ENCODE peak calls at places on chromosomes 2 and 18, in six cellular contexts. One of them, this sample, is unnamed.

GRCh38 chr2:41151746-41152145 is 699.9 kb upstream of the SLC8A1 start:
- DNase-seq in AG08395: no peak
- DNase-seq in globus pallidus: no peak
- DNase-seq in heart right ventricle: no peak
- DNase-seq in glomerular endothelial cell: no peak
- DNase-seq in activated effector memory CD4-positive, alpha-beta T cell treated with anti-CD3 and anti-CD28 coated beads, Interleukin-2, amount 50 U/mL, for 16 hours: no peak
- DNase-seq in this sample: peak; percentile 25

GRCh38 chr2:149561309-149561926 is 26.2 kb downstream of the MMADHC start:
- DNase-seq in AG08395: no peak
- DNase-seq in globus pallidus: peak; percentile 21
- DNase-seq in heart right ventricle: no peak
- DNase-seq in glomerular endothelial cell: peak; percentile 33
- DNase-seq in activated effector memory CD4-positive, alpha-beta T cell treated with anti-CD3 and anti-CD28 coated beads, Interleukin-2, amount 50 U/mL, for 16 hours: no peak
- DNase-seq in this sample: peak; percentile 18

GRCh38 chr2:128801581-128801980 is 482.9 kb upstream of the HS6ST1 start:
- DNase-seq in AG08395: no peak
- DNase-seq in globus pallidus: no peak
- DNase-seq in heart right ventricle: no peak
- DNase-seq in glomerular endothelial cell: no peak
- DNase-seq in activated effector memory CD4-positive, alpha-beta T cell treated with anti-CD3 and anti-CD28 coated beads, Interleukin-2, amount 50 U/mL, for 16 hours: peak; percentile 9
- DNase-seq in this sample: no peak

GRCh38 chr2:19649785-19650380 is 251.9 kb downstream of the TTC32 start:
- DNase-seq in AG08395: peak; percentile 96
- DNase-seq in globus pallidus: no peak
- DNase-seq in heart right ventricle: no peak
- DNase-seq in glomerular endothelial cell: peak; percentile 14
- DNase-seq in activated effector memory CD4-positive, alpha-beta T cell treated with anti-CD3 and anti-CD28 coated beads, Interleukin-2, amount 50 U/mL, for 16 hours: no peak
- DNase-seq in this sample: peak; percentile 99

GRCh38 chr2:172328103-172328835 is 99.1 kb upstream of the ITGA6 start:
- DNase-seq in AG08395: peak; percentile 72
- DNase-seq in globus pallidus: no peak
- DNase-seq in heart right ventricle: no peak
- DNase-seq in glomerular endothelial cell: no peak
- DNase-seq in activated effector memory CD4-positive, alpha-beta T cell treated with anti-CD3 and anti-CD28 coated beads, Interleukin-2, amount 50 U/mL, for 16 hours: no peak
- DNase-seq in this sample: no peak

GRCh38 chr2:137964066-137964858 is at the start of gene HNMT:
- DNase-seq in AG08395: peak; percentile 63
- DNase-seq in globus pallidus: peak; percentile 75
- DNase-seq in heart right ventricle: peak; percentile 27
- DNase-seq in glomerular endothelial cell: no peak
- DNase-seq in activated effector memory CD4-positive, alpha-beta T cell treated with anti-CD3 and anti-CD28 coated beads, Interleukin-2, amount 50 U/mL, for 16 hours: no peak
- DNase-seq in this sample: peak; percentile 55

GRCh38 chr2:85813978-85814801 is 60.4 kb downstream of the ATOH8 start:
- DNase-seq in AG08395: peak; percentile 91
- DNase-seq in globus pallidus: peak; percentile 84
- DNase-seq in heart right ventricle: peak; percentile 93
- DNase-seq in glomerular endothelial cell: peak; percentile 57
- DNase-seq in activated effector memory CD4-positive, alpha-beta T cell treated with anti-CD3 and anti-CD28 coated beads, Interleukin-2, amount 50 U/mL, for 16 hours: peak; percentile 92
- DNase-seq in this sample: peak; percentile 81

GRCh38 chr18:36341944-36342343 is 44.4 kb downstream of the FHOD3 start:
- DNase-seq in AG08395: no peak
- DNase-seq in globus pallidus: no peak
- DNase-seq in heart right ventricle: no peak
- DNase-seq in glomerular endothelial cell: no peak
- DNase-seq in activated effector memory CD4-positive, alpha-beta T cell treated with anti-CD3 and anti-CD28 coated beads, Interleukin-2, amount 50 U/mL, for 16 hours: no peak
- DNase-seq in this sample: no peak

GRCh38 chr2:23803965-23804542 is 122.9 kb downstream of the ATAD2B start:
- DNase-seq in AG08395: no peak
- DNase-seq in globus pallidus: no peak
- DNase-seq in heart right ventricle: peak; percentile 25
- DNase-seq in glomerular endothelial cell: no peak
- DNase-seq in activated effector memory CD4-positive, alpha-beta T cell treated with anti-CD3 and anti-CD28 coated beads, Interleukin-2, amount 50 U/mL, for 16 hours: no peak
- DNase-seq in this sample: peak; percentile 34

GRCh38 chr2:202118168-202118567 is 45.1 kb downstream of the KIAA2012 start:
- DNase-seq in AG08395: no peak
- DNase-seq in globus pallidus: no peak
- DNase-seq in heart right ventricle: no peak
- DNase-seq in glomerular endothelial cell: no peak
- DNase-seq in activated effector memory CD4-positive, alpha-beta T cell treated with anti-CD3 and anti-CD28 coated beads, Interleukin-2, amount 50 U/mL, for 16 hours: no peak
- DNase-seq in this sample: no peak

GRCh38 chr18:35389095-35389618 is 12.0 kb upstream of the ZNF396 start:
- DNase-seq in AG08395: peak; percentile 54
- DNase-seq in globus pallidus: peak; percentile 69
- DNase-seq in heart right ventricle: no peak
- DNase-seq in glomerular endothelial cell: no peak
- DNase-seq in activated effector memory CD4-positive, alpha-beta T cell treated with anti-CD3 and anti-CD28 coated beads, Interleukin-2, amount 50 U/mL, for 16 hours: no peak
- DNase-seq in this sample: peak; percentile 66

GRCh38 chr2:134706587-134707329 is 12.0 kb downstream of the TMEM163 start:
- DNase-seq in AG08395: no peak
- DNase-seq in globus pallidus: peak; percentile 32
- DNase-seq in heart right ventricle: no peak
- DNase-seq in glomerular endothelial cell: no peak
- DNase-seq in activated effector memory CD4-positive, alpha-beta T cell treated with anti-CD3 and anti-CD28 coated beads, Interleukin-2, amount 50 U/mL, for 16 hours: no peak
- DNase-seq in this sample: no peak

GRCh38 chr18:59706499-59706898 is 9.3 kb upstream of the CCBE1 start:
- DNase-seq in AG08395: no peak
- DNase-seq in globus pallidus: no peak
- DNase-seq in heart right ventricle: no peak
- DNase-seq in glomerular endothelial cell: no peak
- DNase-seq in activated effector memory CD4-positive, alpha-beta T cell treated with anti-CD3 and anti-CD28 coated beads, Interleukin-2, amount 50 U/mL, for 16 hours: no peak
- DNase-seq in this sample: no peak

GRCh38 chr2:150060341-150060740 is 427.1 kb downstream of the RND3 start:
- DNase-seq in AG08395: peak; percentile 10
- DNase-seq in globus pallidus: peak; percentile 65
- DNase-seq in heart right ventricle: no peak
- DNase-seq in glomerular endothelial cell: no peak
- DNase-seq in activated effector memory CD4-positive, alpha-beta T cell treated with anti-CD3 and anti-CD28 coated beads, Interleukin-2, amount 50 U/mL, for 16 hours: no peak
- DNase-seq in this sample: no peak

GRCh38 chr18:47930086-47930843 is at the start of gene SMAD2:
- DNase-seq in AG08395: peak; percentile 61
- DNase-seq in globus pallidus: peak; percentile 82
- DNase-seq in heart right ventricle: peak; percentile 84
- DNase-seq in glomerular endothelial cell: no peak
- DNase-seq in activated effector memory CD4-positive, alpha-beta T cell treated with anti-CD3 and anti-CD28 coated beads, Interleukin-2, amount 50 U/mL, for 16 hours: peak; percentile 91
- DNase-seq in this sample: peak; percentile 48

GRCh38 chr2:160229591-160229990 is 29.5 kb upstream of the ITGB6 start:
- DNase-seq in AG08395: no peak
- DNase-seq in globus pallidus: no peak
- DNase-seq in heart right ventricle: no peak
- DNase-seq in glomerular endothelial cell: no peak
- DNase-seq in activated effector memory CD4-positive, alpha-beta T cell treated with anti-CD3 and anti-CD28 coated beads, Interleukin-2, amount 50 U/mL, for 16 hours: no peak
- DNase-seq in this sample: peak; percentile 69

GRCh38 chr18:11520536-11520935 is 88.9 kb upstream of the SLC35G4 start:
- DNase-seq in AG08395: no peak
- DNase-seq in globus pallidus: no peak
- DNase-seq in heart right ventricle: no peak
- DNase-seq in glomerular endothelial cell: no peak
- DNase-seq in activated effector memory CD4-positive, alpha-beta T cell treated with anti-CD3 and anti-CD28 coated beads, Interleukin-2, amount 50 U/mL, for 16 hours: no peak
- DNase-seq in this sample: peak; percentile 31

GRCh38 chr2:199923924-199924323 is 12.8 kb downstream of the C2orf69 start:
- DNase-seq in AG08395: no peak
- DNase-seq in globus pallidus: no peak
- DNase-seq in heart right ventricle: no peak
- DNase-seq in glomerular endothelial cell: no peak
- DNase-seq in activated effector memory CD4-positive, alpha-beta T cell treated with anti-CD3 and anti-CD28 coated beads, Interleukin-2, amount 50 U/mL, for 16 hours: no peak
- DNase-seq in this sample: no peak

GRCh38 chr2:96484096-96484495 is 21.1 kb downstream of the NEURL3 start:
- DNase-seq in AG08395: no peak
- DNase-seq in globus pallidus: no peak
- DNase-seq in heart right ventricle: no peak
- DNase-seq in glomerular endothelial cell: no peak
- DNase-seq in activated effector memory CD4-positive, alpha-beta T cell treated with anti-CD3 and anti-CD28 coated beads, Interleukin-2, amount 50 U/mL, for 16 hours: no peak
- DNase-seq in this sample: no peak

This sample was measured in brain microvascular endothelial cell.